ENCODE peak calls at places on chromosomes 2 and 18, in five cellular contexts. E, Q, O, K and R are unnamed samples.

GRCh38 chr2:54866179-54866578 is 142.7 kb downstream of the EML6 start:
- DNase-seq in E (no peak), Q (no peak), O (no peak), K (no peak), R (no peak)

GRCh38 chr18:57025525-57025924 is 121.4 kb upstream of the BOD1L2 start:
- DNase-seq in E (no peak), Q (no peak), O (no peak), K (no peak), R (no peak)

GRCh38 chr2:129758461-129759185 is 220.8 kb upstream of the RAB6C start:
- DNase-seq in E (no peak), Q (peak; percentile 65), O (no peak), K (no peak), R (no peak)

GRCh38 chr18:39415471-39415870 is 1849.9 kb upstream of the CELF4 start:
- DNase-seq in E (no peak), Q (no peak), O (no peak), K (peak; percentile 59), R (no peak)

GRCh38 chr2:43345391-43345813 is 119.0 kb upstream of the ZFP36L2 start:
- DNase-seq in E (no peak), Q (no peak), O (no peak), K (no peak), R (no peak)

GRCh38 chr2:112867701-112868631 is 31.4 kb upstream of the IL1B start:
- DNase-seq in E (no peak), Q (no peak), O (no peak), K (peak; percentile 82), R (no peak)

GRCh38 chr2:233319256-233319655 is 11.6 kb downstream of the SAG start:
- DNase-seq in E (no peak), Q (no peak), O (no peak), K (no peak), R (no peak)

GRCh38 chr2:172326211-172326509 is 101.2 kb upstream of the ITGA6 start:
- DNase-seq in E (no peak), Q (no peak), O (no peak), K (no peak), R (no peak)

GRCh38 chr2:216339456-216340279 is 32.6 kb downstream of the MARCHF4 start:
- DNase-seq in E (no peak), Q (no peak), O (no peak), K (peak; percentile 43), R (no peak)

GRCh38 chr2:179181002-179181401 is 83.6 kb downstream of the SESTD1 start:
- DNase-seq in E (no peak), Q (no peak), O (no peak), K (no peak), R (no peak)

GRCh38 chr18:22166070-22166972 is 3.1 kb upstream of the GATA6 start:
- DNase-seq in E (no peak), Q (peak; percentile 89), O (peak; percentile 61), K (no peak), R (no peak)

DNA sequence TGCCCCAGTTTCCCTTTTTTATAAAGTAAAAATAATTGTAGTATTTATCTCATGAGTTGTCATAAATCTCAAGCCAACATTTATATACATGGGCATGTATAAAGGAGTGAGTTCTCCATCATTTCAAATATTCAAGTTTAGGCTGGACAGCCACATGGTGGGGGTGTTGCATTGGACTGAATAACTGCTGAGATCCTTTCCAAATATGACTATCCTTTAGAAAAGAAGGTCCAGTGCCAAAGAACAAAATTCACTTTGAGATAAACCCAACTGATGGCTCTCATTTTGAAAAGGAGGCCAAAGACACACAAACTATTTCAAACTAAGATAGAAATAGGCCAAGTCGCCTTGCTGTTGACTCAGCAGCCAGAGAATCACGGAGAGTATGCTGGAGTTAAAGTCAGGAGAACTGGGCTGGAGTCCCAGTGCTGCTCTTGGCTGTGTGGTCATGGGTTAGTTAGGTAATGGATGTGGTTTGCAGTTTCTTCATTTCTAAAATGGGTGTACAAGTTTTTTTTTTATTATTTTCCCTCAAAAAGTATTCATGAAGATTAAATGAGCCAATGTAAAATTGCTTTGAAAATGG is 204.4 kb upstream of the LRATD1 start:
- DNase-seq in E (no peak), Q (no peak), O (no peak), K (peak; percentile 31), R (peak; percentile 13)
- TF ChIP-seq CTCF in E (no peak), Q (no peak), O (no peak), K (peak; percentile 45), R (peak; percentile 24)

GRCh38 chr18:28158083-28158581 is 18.8 kb downstream of the CDH2 start:
- DNase-seq in E (no peak), Q (no peak), O (no peak), K (no peak), R (no peak)
- TF ChIP-seq CTCF in E (no peak), Q (no peak), O (no peak), K (no peak), R (no peak)

DNA sequence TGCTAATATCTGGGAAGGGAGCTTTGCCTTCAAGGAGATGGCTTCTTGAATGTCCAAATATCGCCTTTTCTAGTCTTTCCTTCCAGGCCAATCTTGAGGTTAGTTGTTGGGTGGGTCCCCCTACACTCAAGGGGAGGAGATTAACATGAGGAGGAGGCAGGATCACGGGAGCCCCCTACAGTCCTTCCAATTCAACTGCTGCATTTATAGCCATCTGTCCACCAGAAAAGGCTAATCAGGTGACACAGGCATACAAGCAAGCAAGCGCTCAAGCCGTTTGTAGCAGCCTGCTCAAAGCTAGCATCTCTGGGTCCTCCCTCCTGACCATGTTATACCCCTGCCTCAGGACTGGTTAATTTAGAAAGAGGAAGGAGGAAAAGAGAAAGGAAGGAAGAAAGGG is 87.6 kb downstream of the MRPS9 start:
- DNase-seq in E (no peak), Q (no peak), O (no peak), K (no peak), R (no peak)
- TF ChIP-seq CTCF in E (no peak), Q (no peak), O (no peak), K (no peak), R (no peak)

GRCh38 chr2:44949329-44950151 is 8.0 kb downstream of the SIX3 start:
- DNase-seq in E (no peak), Q (no peak), O (no peak), K (peak; percentile 27), R (no peak)
- TF ChIP-seq CTCF in E (no peak), Q (no peak), O (no peak), K (no peak), R (no peak)